ENCODE peak calls at places on chromosomes 13 and 19, in four cellular contexts. Q is activated T-cell treated with anti-CD3 and anti-CD28 coated beads, Interleukin-2, amount 50 U/mL, for 4 hours; Y is T-helper 1 cell; K is WERI-Rb-1. U is an unnamed sample.

GRCh38 chr13:29523199-29523931 is 72.1 kb downstream of the SLC7A1 start:
- DNase-seq in K (no peak), Y (no peak), Q (no peak), U (no peak)

GRCh38 chr19:1259873-1260748 is 9.0 kb upstream of the CIRBP start:
- DNase-seq in Q (peak), K (no peak), Y (peak), U (peak)

GRCh38 chr13:36850790-36851438 is 31.9 kb downstream of the RFXAP start:
- DNase-seq in Q (no peak), K (peak), Y (no peak), U (peak)

GRCh38 chr13:73585236-73585635 is 526.4 kb downstream of the KLF5 start:
- DNase-seq in K (no peak), Y (no peak), Q (no peak), U (no peak)

GRCh38 chr13:49935171-49936084 is 712 bp downstream of the SPRYD7 start:
- DNase-seq in K (peak), Q (peak), Y (peak), U (peak)

GRCh38 chr19:6571167-6571566 is 19.8 kb downstream of the CD70 start:
- DNase-seq in K (no peak), Y (no peak), Q (no peak), U (no peak)

GRCh38 chr19:29550896-29551295 is 25.1 kb downstream of the VSTM2B start:
- DNase-seq in K (no peak), Y (no peak), Q (no peak), U (no peak)

GRCh38 chr13:44758595-44759221 is 182.6 kb upstream of the TSC22D1 start:
- DNase-seq in Q (no peak), Y (no peak), K (no peak), U (peak)

GRCh38 chr13:45737571-45738002 is 35.5 kb downstream of the CBY2 start:
- DNase-seq in K (peak), Y (peak), Q (no peak), U (peak)

GRCh38 chr19:35299523-35300339 is 7.8 kb downstream of the MAG start:
- DNase-seq in Y (no peak), Q (no peak), K (no peak), U (no peak)

GRCh38 chr19:4455742-4456565 is 1.6 kb downstream of the UBXN6 start:
- DNase-seq in Q (no peak), Y (no peak), K (peak), U (no peak)

GRCh38 chr19:48842744-48843162 is 6.5 kb upstream of the HSD17B14 start:
- DNase-seq in Y (peak), Q (peak), K (peak), U (peak)

GRCh38 chr19:821228-821975 is at the start of gene PLPPR3:
- DNase-seq in Y (no peak), Q (no peak), K (peak), U (no peak)

GRCh38 chr13:99404005-99404755 is 97.0 kb upstream of the GPR183 start:
- DNase-seq in Q (no peak), Y (no peak), K (no peak), U (peak)

GRCh38 chr13:113208424-113209335 is at the start of gene PCID2:
- DNase-seq in Q (peak), K (peak), Y (peak), U (peak)

U was measured in activated CD4-positive, alpha-beta memory T cell treated with anti-CD3 and anti-CD28 coated beads for 36 hours.